ENCODE peak calls at places on chromosomes 1 and 21, in six cellular contexts. One of them, this sample, is unnamed.

GRCh38 chr21:39445339-39446269 is at the start of gene LCA5L:
- DNase-seq in GM03348: peak
- DNase-seq in lower lobe of right lung: peak
- DNase-seq in astrocyte of the spinal cord: peak
- DNase-seq in nephron progenitor cell: peak
- DNase-seq in EH: peak
- DNase-seq in this sample: peak

GRCh38 chr1:159040206-159040605 is 30.5 kb downstream of the IFI16 start:
- DNase-seq in GM03348: peak
- DNase-seq in EH: peak
- DNase-seq in nephron progenitor cell: no peak
- DNase-seq in lower lobe of right lung: no peak
- DNase-seq in astrocyte of the spinal cord: peak
- DNase-seq in this sample: no peak

GRCh38 chr1:161088587-161089110 is 709 bp downstream of the NECTIN4 start:
- DNase-seq in EH: peak
- DNase-seq in GM03348: peak
- DNase-seq in astrocyte of the spinal cord: peak
- DNase-seq in nephron progenitor cell: no peak
- DNase-seq in lower lobe of right lung: no peak
- DNase-seq in this sample: no peak

GRCh38 chr1:14634497-14634896 is 36.0 kb downstream of the KAZN start:
- DNase-seq in astrocyte of the spinal cord: no peak
- DNase-seq in EH: no peak
- DNase-seq in nephron progenitor cell: peak
- DNase-seq in lower lobe of right lung: no peak
- DNase-seq in GM03348: no peak
- DNase-seq in this sample: no peak

GRCh38 chr1:191343816-191344215 is 814.4 kb upstream of the RGS18 start:
- DNase-seq in nephron progenitor cell: no peak
- DNase-seq in lower lobe of right lung: no peak
- DNase-seq in astrocyte of the spinal cord: peak
- DNase-seq in EH: no peak
- DNase-seq in GM03348: no peak
- DNase-seq in this sample: no peak

GRCh38 chr1:87986154-87986914 is 657.7 kb downstream of the LMO4 start:
- DNase-seq in EH: no peak
- DNase-seq in lower lobe of right lung: no peak
- DNase-seq in astrocyte of the spinal cord: no peak
- DNase-seq in nephron progenitor cell: no peak
- DNase-seq in GM03348: no peak
- DNase-seq in this sample: no peak

GRCh38 chr21:38831526-38832467 is 26.1 kb downstream of the ETS2 start:
- DNase-seq in GM03348: peak
- DNase-seq in EH: peak
- DNase-seq in nephron progenitor cell: no peak
- DNase-seq in astrocyte of the spinal cord: peak
- DNase-seq in lower lobe of right lung: peak
- DNase-seq in this sample: no peak

GRCh38 chr1:8560611-8561544 is 243.0 kb downstream of the SLC45A1 start:
- DNase-seq in GM03348: peak
- DNase-seq in nephron progenitor cell: no peak
- DNase-seq in EH: peak
- DNase-seq in astrocyte of the spinal cord: peak
- DNase-seq in lower lobe of right lung: no peak
- DNase-seq in this sample: no peak

GRCh38 chr1:186829679-186830587 is 1.2 kb downstream of the PLA2G4A start:
- DNase-seq in nephron progenitor cell: no peak
- DNase-seq in EH: no peak
- DNase-seq in lower lobe of right lung: no peak
- DNase-seq in GM03348: no peak
- DNase-seq in astrocyte of the spinal cord: no peak
- DNase-seq in this sample: peak

GRCh38 chr1:58652351-58653184 is 47.3 kb downstream of the MYSM1 start:
- DNase-seq in lower lobe of right lung: no peak
- DNase-seq in EH: peak
- DNase-seq in GM03348: peak
- DNase-seq in nephron progenitor cell: peak
- DNase-seq in astrocyte of the spinal cord: peak
- DNase-seq in this sample: no peak

GRCh38 chr1:183590225-183591191 is at the start of gene NCF2:
- DNase-seq in lower lobe of right lung: peak
- DNase-seq in EH: peak
- DNase-seq in nephron progenitor cell: no peak
- DNase-seq in GM03348: no peak
- DNase-seq in astrocyte of the spinal cord: no peak
- DNase-seq in this sample: no peak

GRCh38 chr1:44677201-44677520 is 2.6 kb downstream of the ARMH1 start:
- DNase-seq in lower lobe of right lung: no peak
- DNase-seq in astrocyte of the spinal cord: peak
- DNase-seq in EH: peak
- DNase-seq in GM03348: peak
- DNase-seq in nephron progenitor cell: no peak
- DNase-seq in this sample: no peak